ENCODE peak calls at places on chromosomes 11 and 22, in five cellular contexts. One of them, this sample, is unnamed. For H3K4me1, the result is how much of the 10 kb centered on the place peaks cover.

GRCh38 chr11:127345819-127346459 is 345.4 kb upstream of the KIRREL3 start:
- DNase-seq in MM.1S: peak
- DNase-seq in endothelial cell of umbilical vein: no peak
- DNase-seq in ascending aorta: no peak
- DNase-seq in HCT116: no peak
- DNase-seq in this sample: no peak

GRCh38 chr11:68441466-68442230 is 18.9 kb upstream of the PPP6R3 start:
- DNase-seq in MM.1S: no peak
- DNase-seq in endothelial cell of umbilical vein: no peak
- DNase-seq in ascending aorta: no peak
- DNase-seq in HCT116: no peak
- DNase-seq in this sample: no peak

GRCh38 chr11:12172493-12173013 is 62.2 kb downstream of the MICAL2 start:
- DNase-seq in MM.1S: no peak
- DNase-seq in endothelial cell of umbilical vein: no peak
- DNase-seq in ascending aorta: no peak
- DNase-seq in HCT116: no peak
- DNase-seq in this sample: no peak

GRCh38 chr11:65432686-65433582 is 10.3 kb downstream of the NEAT1 start:
- DNase-seq in MM.1S: peak
- DNase-seq in endothelial cell of umbilical vein: peak
- DNase-seq in ascending aorta: no peak
- DNase-seq in HCT116: no peak
- DNase-seq in this sample: no peak

GRCh38 chr22:45441158-45441557 is 27.7 kb downstream of the RIBC2 start:
- DNase-seq in MM.1S: peak
- DNase-seq in endothelial cell of umbilical vein: peak
- DNase-seq in ascending aorta: no peak
- DNase-seq in HCT116: peak
- DNase-seq in this sample: peak

GRCh38 chr11:125250316-125250870 is 85.8 kb downstream of the PKNOX2 start:
- DNase-seq in MM.1S: no peak
- DNase-seq in endothelial cell of umbilical vein: no peak
- DNase-seq in ascending aorta: no peak
- DNase-seq in HCT116: no peak
- DNase-seq in this sample: peak

GRCh38 chr11:64568584-64569140 is 22.4 kb upstream of the SLC22A12 start:
- DNase-seq in MM.1S: no peak
- DNase-seq in endothelial cell of umbilical vein: no peak
- DNase-seq in ascending aorta: no peak
- DNase-seq in HCT116: no peak
- DNase-seq in this sample: no peak

GRCh38 chr11:127898422-127899365 is 688.7 kb downstream of the ETS1 start:
- DNase-seq in MM.1S: no peak
- DNase-seq in endothelial cell of umbilical vein: no peak
- DNase-seq in ascending aorta: no peak
- DNase-seq in HCT116: no peak
- DNase-seq in this sample: no peak

GRCh38 chr22:19962909-19963806 is 21.5 kb upstream of the TXNRD2 start:
- DNase-seq in MM.1S: no peak
- DNase-seq in endothelial cell of umbilical vein: peak
- DNase-seq in ascending aorta: no peak
- DNase-seq in HCT116: peak
- DNase-seq in this sample: no peak

GRCh38 chr11:71568707-71569349 is 3.5 kb downstream of the KRTAP5-10 start:
- DNase-seq in MM.1S: no peak
- DNase-seq in endothelial cell of umbilical vein: no peak
- DNase-seq in ascending aorta: no peak
- DNase-seq in HCT116: no peak
- DNase-seq in this sample: no peak

GRCh38 chr11:14251754-14252153 is 107.2 kb downstream of the RRAS2 start:
- DNase-seq in MM.1S: no peak
- DNase-seq in endothelial cell of umbilical vein: no peak
- DNase-seq in ascending aorta: no peak
- DNase-seq in HCT116: no peak
- DNase-seq in this sample: no peak

GRCh38 chr11:47469411-47470179 is 20.7 kb upstream of the RAPSN start:
- DNase-seq in MM.1S: no peak
- DNase-seq in endothelial cell of umbilical vein: no peak
- DNase-seq in ascending aorta: no peak
- DNase-seq in HCT116: no peak
- DNase-seq in this sample: no peak

GRCh38 chr22:45444168-45444567 is 30.7 kb downstream of the RIBC2 start:
- DNase-seq in MM.1S: no peak
- DNase-seq in endothelial cell of umbilical vein: no peak
- DNase-seq in ascending aorta: no peak
- DNase-seq in HCT116: no peak
- DNase-seq in this sample: no peak

GRCh38 chr11:67066333-67066709 is 9.7 kb downstream of the RHOD start:
- DNase-seq in MM.1S: no peak
- DNase-seq in endothelial cell of umbilical vein: no peak
- DNase-seq in ascending aorta: no peak
- DNase-seq in HCT116: no peak
- DNase-seq in this sample: no peak
- H3K4me3 ChIP-seq in MM.1S: no peak
- H3K4me3 ChIP-seq in endothelial cell of umbilical vein: no peak
- H3K4me3 ChIP-seq in ascending aorta: no peak
- H3K4me3 ChIP-seq in HCT116: no peak
- H3K4me3 ChIP-seq in this sample: no peak

DNA sequence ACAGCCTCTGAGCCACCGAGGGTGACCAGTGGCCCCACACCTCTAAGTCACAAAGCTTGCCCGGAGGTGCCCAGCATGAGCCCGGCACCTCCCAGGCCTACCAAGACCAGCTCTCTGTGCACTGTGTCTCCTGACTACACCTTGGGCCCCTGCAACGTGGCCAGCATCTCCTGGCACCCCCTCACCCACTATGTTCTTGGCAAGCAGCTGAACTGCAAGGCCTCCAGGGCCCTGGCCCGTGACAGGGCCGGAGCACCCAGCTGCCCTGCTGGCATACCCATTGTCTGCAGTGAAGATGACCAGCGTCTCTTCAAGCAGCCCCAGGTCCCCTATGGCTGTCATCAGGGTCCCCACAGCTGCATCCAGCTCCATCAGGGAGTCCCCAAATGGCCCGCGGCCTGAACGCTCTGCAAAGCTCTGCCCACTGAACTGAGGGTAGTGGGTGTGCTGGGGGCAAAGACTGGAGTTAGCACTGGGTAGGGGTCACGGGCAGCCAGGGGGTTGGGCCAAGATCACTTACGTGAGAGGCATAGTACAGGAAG is 1.6 kb downstream of the ARSA start:
- DNase-seq in MM.1S: no peak
- DNase-seq in endothelial cell of umbilical vein: no peak
- DNase-seq in ascending aorta: no peak
- DNase-seq in HCT116: no peak
- DNase-seq in this sample: no peak
- TF ChIP-seq CTCF in MM.1S: no peak
- TF ChIP-seq CTCF in endothelial cell of umbilical vein: no peak
- TF ChIP-seq CTCF in ascending aorta: no peak
- TF ChIP-seq CTCF in HCT116: no peak
- TF ChIP-seq CTCF in this sample: no peak

GRCh38 chr11:3375552-3375951 is 3.4 kb downstream of the ZNF195 start:
- DNase-seq in MM.1S: no peak
- DNase-seq in endothelial cell of umbilical vein: no peak
- DNase-seq in ascending aorta: no peak
- DNase-seq in HCT116: no peak
- DNase-seq in this sample: no peak
- H3K4me1 ChIP-seq in MM.1S: under half
- H3K4me1 ChIP-seq in endothelial cell of umbilical vein: under half
- H3K4me1 ChIP-seq in ascending aorta: under half
- H3K4me1 ChIP-seq in HCT116: under half
- H3K4me1 ChIP-seq in this sample: under half

GRCh38 chr11:86578727-86579405 is 93.5 kb downstream of the ME3 start:
- DNase-seq in MM.1S: no peak
- DNase-seq in endothelial cell of umbilical vein: no peak
- DNase-seq in ascending aorta: no peak
- DNase-seq in HCT116: no peak
- DNase-seq in this sample: no peak
- H3K4me3 ChIP-seq in MM.1S: no peak
- H3K4me3 ChIP-seq in endothelial cell of umbilical vein: no peak
- H3K4me3 ChIP-seq in ascending aorta: no peak
- H3K4me3 ChIP-seq in HCT116: no peak
- H3K4me3 ChIP-seq in this sample: no peak

DNA sequence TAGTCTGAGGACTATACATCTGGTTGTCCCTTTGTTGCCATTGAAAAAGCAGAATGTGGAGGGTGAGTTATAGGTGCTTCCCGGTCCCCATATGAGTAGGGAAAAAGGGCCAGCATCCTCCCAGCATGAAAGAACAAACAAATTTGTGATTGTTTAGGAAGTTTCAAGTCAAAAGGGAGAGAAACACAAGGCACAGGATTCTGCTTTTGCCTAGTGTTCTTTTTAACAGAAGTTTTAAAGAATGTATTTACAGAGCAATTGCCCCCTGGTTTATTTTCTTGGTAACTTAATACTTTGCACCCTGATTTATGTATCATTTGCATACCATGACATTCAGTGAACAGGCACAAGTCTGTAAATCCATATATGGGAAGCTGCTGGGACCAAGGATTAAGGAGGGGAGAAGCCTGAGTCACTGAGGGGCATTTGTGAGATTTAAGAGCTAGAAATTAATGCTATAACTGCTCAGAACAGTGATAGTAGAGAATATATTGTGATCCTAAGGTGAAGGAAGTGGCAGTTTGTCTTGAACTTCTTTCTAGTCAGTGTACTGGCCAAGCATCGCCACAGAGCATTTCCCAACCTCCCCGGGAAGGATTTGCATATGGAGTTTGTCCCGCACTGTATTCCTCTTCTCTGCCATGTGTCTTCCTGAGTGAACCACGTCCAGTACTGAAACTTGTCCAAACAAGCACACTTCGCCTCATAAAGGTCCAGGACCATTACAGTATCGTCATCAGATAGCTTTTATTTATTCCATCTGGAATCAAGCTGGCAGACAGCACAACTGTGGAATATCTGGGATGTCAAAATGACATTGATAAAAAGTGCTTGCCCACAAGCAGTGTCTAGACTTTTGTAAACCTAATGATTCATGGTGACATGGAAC is 103.0 kb downstream of the DBX1 start:
- DNase-seq in MM.1S: no peak
- DNase-seq in endothelial cell of umbilical vein: no peak
- DNase-seq in ascending aorta: no peak
- DNase-seq in HCT116: no peak
- DNase-seq in this sample: no peak
- TF ChIP-seq CTCF in MM.1S: no peak
- TF ChIP-seq CTCF in endothelial cell of umbilical vein: no peak
- TF ChIP-seq CTCF in ascending aorta: no peak
- TF ChIP-seq CTCF in HCT116: no peak
- TF ChIP-seq CTCF in this sample: no peak

DNA sequence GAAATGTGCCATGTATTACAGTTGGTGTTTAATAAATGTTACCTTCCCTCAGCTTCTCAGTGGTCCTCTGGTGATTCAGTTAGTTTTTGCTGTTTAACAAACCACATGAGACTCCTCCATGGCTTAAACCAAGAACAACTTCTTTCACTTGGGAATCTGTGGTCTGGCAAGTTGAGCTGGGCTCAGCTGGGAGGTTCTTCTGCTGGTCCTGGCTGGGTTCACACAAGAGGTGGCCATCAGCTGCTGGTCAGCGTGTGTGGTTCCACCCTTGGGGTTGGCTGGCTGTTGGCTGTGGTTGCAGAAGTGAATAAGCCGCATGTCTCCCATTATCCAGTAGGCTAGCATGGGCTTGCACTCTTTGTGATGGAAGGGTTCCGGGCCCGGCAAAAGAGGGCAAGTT is 160.5 kb downstream of the MIAT start:
- DNase-seq in MM.1S: no peak
- DNase-seq in endothelial cell of umbilical vein: no peak
- DNase-seq in ascending aorta: no peak
- DNase-seq in HCT116: no peak
- DNase-seq in this sample: no peak
- H3K4me1 ChIP-seq in MM.1S: under half
- H3K4me1 ChIP-seq in endothelial cell of umbilical vein: under half
- H3K4me1 ChIP-seq in ascending aorta: under half
- H3K4me1 ChIP-seq in HCT116: under half
- H3K4me1 ChIP-seq in this sample: under half

GRCh38 chr11:69643646-69644045 is 2.7 kb downstream of the CCND1 start:
- DNase-seq in MM.1S: no peak
- DNase-seq in endothelial cell of umbilical vein: no peak
- DNase-seq in ascending aorta: no peak
- DNase-seq in HCT116: no peak
- DNase-seq in this sample: no peak
- H3K4me3 ChIP-seq in MM.1S: no peak
- H3K4me3 ChIP-seq in endothelial cell of umbilical vein: peak
- H3K4me3 ChIP-seq in ascending aorta: peak
- H3K4me3 ChIP-seq in HCT116: peak
- H3K4me3 ChIP-seq in this sample: peak

DNA sequence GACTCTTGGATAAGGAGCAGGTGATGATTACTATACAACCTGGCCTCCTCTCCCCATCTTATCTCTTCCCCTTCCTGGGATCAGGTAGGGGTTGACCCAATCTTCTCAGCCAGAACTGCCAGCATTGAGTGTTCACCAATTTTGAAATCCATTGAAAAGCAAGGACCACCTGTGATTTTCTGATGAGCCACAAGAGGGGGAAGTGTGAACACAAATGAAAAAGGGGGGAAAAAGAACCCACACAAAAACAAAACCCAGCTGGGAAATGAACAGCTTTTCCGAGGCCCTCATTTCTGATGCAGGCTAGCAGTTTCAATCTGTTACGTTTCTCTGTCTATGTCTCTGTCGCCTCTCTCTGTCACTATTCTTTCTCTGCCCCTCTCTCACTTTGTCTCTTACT is 161.9 kb downstream of the INSC start:
- DNase-seq in MM.1S: no peak
- DNase-seq in endothelial cell of umbilical vein: no peak
- DNase-seq in ascending aorta: no peak
- DNase-seq in HCT116: peak
- DNase-seq in this sample: no peak
- TF ChIP-seq CTCF in MM.1S: peak
- TF ChIP-seq CTCF in endothelial cell of umbilical vein: no peak
- TF ChIP-seq CTCF in ascending aorta: no peak
- TF ChIP-seq CTCF in HCT116: peak
- TF ChIP-seq CTCF in this sample: no peak

DNA sequence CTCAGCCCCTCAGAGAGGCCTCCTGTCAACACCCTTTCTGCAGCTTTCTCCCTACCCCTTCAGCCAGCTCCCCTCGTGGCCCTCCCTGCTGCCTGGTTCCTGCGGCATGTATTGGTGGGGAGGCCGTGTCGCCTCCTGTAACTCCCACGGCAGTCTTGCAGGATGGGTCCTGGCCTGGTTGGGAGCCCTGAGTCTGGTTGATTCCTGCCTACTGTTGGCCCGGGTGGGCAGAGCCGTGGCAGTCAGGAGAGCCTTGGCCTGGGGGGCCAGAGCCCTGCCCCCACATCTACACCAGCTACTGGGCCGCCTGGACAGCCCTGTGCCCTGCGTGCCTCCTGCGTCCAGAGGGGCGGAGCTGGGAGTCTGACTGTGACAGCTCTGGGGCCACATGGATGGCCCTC is 30.3 kb upstream of the GRAMD4 start:
- DNase-seq in MM.1S: no peak
- DNase-seq in endothelial cell of umbilical vein: no peak
- DNase-seq in ascending aorta: no peak
- DNase-seq in HCT116: no peak
- DNase-seq in this sample: no peak
- H3K4me1 ChIP-seq in MM.1S: under half
- H3K4me1 ChIP-seq in endothelial cell of umbilical vein: under half
- H3K4me1 ChIP-seq in ascending aorta: under half
- H3K4me1 ChIP-seq in HCT116: under half
- H3K4me1 ChIP-seq in this sample: under half

This sample was measured in ovary.